ENCODE peak calls at places on chromosomes 2 and 18, in four cellular contexts. I is HepG2, P is K562, F is HCT116. Z is an unnamed sample.

GRCh38 chr2:148391324-148391723 is 253.2 kb upstream of the EPC2 start:
- DNase-seq in I (no peak), P (no peak), F (no peak), Z (no peak)

GRCh38 chr18:48270929-48271328 is 138.3 kb downstream of the ZBTB7C start:
- DNase-seq in I (no peak), P (no peak), F (no peak), Z (no peak)

GRCh38 chr18:48023334-48024008 is 93.0 kb upstream of the SMAD2 start:
- DNase-seq in I (peak; percentile 13), P (peak; percentile 17), F (peak; percentile 52), Z (peak; percentile 89)

GRCh38 chr2:201363857-201364560 is 6.9 kb upstream of the FLACC1 start:
- DNase-seq in I (peak; percentile 64), P (peak; percentile 17), F (peak; percentile 24), Z (peak; percentile 28)

GRCh38 chr2:1894578-1894977 is 150.3 kb upstream of the PXDN start:
- DNase-seq in I (no peak), P (no peak), F (no peak), Z (no peak)

GRCh38 chr2:65781756-65782155 is 349.4 kb upstream of the SPRED2 start:
- DNase-seq in I (no peak), P (no peak), F (no peak), Z (no peak)

GRCh38 chr18:51498085-51498855 is 300.8 kb upstream of the MEX3C start:
- DNase-seq in I (no peak), P (no peak), F (no peak), Z (no peak)

GRCh38 chr2:62150597-62151305 is 45.2 kb upstream of the B3GNT2 start:
- DNase-seq in I (no peak), P (no peak), F (no peak), Z (no peak)

GRCh38 chr2:27925640-27926472 is 35.3 kb downstream of the BABAM2 start:
- DNase-seq in I (no peak), P (peak; percentile 8), F (no peak), Z (no peak)

GRCh38 chr2:163370169-163370886 is 365.5 kb downstream of the FIGN start:
- DNase-seq in I (no peak), P (no peak), F (no peak), Z (peak; percentile 20)

GRCh38 chr18:47772374-47773248 is 157.8 kb downstream of the SMAD2 start:
- DNase-seq in I (peak; percentile 29), P (peak; percentile 48), F (peak; percentile 60), Z (no peak)

GRCh38 chr2:76861708-76862107 is 660.5 kb downstream of the LRRTM4 start:
- DNase-seq in I (no peak), P (no peak), F (no peak), Z (no peak)

GRCh38 chr2:149271575-149271974 is 58.8 kb upstream of the LYPD6 start:
- DNase-seq in I (no peak), P (no peak), F (no peak), Z (no peak)

GRCh38 chr18:29157905-29158304 is 981.0 kb upstream of the CDH2 start:
- DNase-seq in I (no peak), P (no peak), F (no peak), Z (no peak)

GRCh38 chr2:216465580-216466197 is 33.0 kb upstream of the RPL37A start:
- DNase-seq in I (no peak), P (no peak), F (no peak), Z (peak; percentile 76)

GRCh38 chr2:48114256-48114655 is 208.0 kb upstream of the FBXO11 start:
- DNase-seq in I (peak; percentile 21), P (peak; percentile 71), F (peak; percentile 83), Z (no peak)
- TF ChIP-seq ZBTB33 in I (no peak), P (peak; percentile 28), F (no peak), Z (no peak)

GRCh38 chr2:34475141-34475540 is 876.0 kb upstream of the FAM98A start:
- DNase-seq in I (no peak), P (no peak), F (no peak), Z (no peak)
- TF ChIP-seq ZBTB33 in I (no peak), P (no peak), F (no peak), Z (no peak)

GRCh38 chr2:181573140-181573736 is 83.7 kb downstream of the CERKL start:
- DNase-seq in I (peak; percentile 45), P (no peak), F (peak; percentile 54), Z (peak; percentile 26)
- TF ChIP-seq ZBTB33 in I (no peak), P (no peak), F (no peak), Z (no peak)

GRCh38 chr2:112138143-112139032 is at the start of gene FBLN7:
- DNase-seq in I (no peak), P (no peak), F (no peak), Z (peak; percentile 86)
- TF ChIP-seq ZBTB33 in I (no peak), P (peak; percentile 7), F (no peak), Z (no peak)

DNA sequence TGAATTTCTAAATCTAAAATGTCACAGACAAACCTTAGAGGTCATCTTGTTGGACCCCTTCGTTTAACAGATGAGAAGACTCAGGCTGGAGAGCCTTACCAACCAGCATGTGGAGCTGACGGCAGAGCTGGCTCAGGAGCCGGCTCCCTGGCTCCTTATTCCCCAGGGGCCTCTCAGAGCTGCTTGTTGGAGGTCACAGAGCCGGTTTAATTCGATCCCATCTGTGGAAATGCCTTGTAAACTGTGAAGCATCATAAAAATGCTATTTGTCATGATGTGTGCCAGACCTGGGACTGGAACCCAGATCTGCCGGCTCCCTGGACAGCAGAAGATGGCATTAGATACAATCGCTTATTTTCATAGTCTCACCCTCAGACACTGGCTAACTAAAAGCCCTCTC is 8.2 kb upstream of the CIB4 start:
- DNase-seq in I (no peak), P (no peak), F (no peak), Z (no peak)
- TF ChIP-seq ZBTB33 in I (no peak), P (no peak), F (no peak), Z (no peak)

DNA sequence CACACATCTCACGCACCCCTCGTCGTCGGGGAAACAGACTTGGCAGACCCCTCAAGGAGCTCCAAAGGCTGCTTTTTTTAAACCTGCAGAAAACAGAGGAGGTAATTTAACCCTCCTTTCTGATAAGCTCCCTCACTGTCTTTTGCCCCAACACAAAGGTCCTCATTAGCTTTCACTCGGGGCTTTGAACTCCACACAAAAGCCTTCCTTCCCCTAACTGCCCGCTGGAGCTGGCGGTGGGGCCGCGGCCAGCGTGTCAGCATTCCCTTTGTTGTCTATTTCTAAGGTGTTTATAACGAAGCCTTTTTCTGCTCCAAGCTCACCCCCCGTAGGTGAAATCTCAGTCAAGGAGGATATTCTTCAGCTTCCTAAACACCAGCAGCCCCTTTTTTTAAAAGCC is 43.5 kb upstream of the ID2 start:
- DNase-seq in I (no peak), P (no peak), F (no peak), Z (no peak)
- TF ChIP-seq ZBTB33 in I (peak; percentile 83), P (no peak), F (no peak), Z (no peak)

DNA sequence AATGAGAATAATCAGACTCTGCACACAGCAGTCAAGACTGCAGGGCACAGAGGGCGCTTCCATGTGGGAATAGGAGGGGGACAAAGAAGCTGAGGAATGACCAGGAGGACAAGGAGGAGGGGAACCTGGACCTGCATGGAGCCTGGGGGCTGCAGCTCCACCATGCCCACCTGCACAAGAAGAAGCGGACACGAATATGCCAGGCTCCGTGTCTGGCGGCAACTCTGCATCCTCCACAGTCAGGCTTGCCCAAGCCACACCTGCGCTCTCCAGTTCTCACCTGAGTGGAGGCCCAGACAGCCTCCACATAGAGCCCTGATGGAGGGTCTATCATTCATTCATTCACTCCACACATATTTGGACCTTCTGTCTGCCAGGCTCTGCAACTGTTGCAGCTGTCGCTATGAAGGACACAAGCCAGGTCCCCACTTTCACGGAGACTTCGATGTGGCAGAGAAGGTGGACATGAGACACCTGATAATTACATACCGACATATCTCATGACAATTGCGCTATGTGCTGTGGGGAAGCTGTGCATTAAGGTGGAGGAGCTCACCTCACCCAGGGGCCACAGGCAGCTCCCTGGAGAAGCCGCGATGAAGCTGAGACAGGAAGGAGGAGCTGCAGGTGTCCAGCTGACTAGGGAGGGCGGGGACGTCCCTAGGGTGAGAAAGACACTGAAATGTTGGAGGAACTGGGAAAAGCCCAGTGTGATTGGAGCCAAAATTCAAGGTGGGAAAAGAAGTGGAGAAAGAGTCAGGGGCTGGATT is 159.2 kb downstream of the INHBB start:
- DNase-seq in I (no peak), P (no peak), F (no peak), Z (no peak)
- TF ChIP-seq ZBTB33 in I (no peak), P (no peak), F (no peak), Z (no peak)

GRCh38 chr2:105681927-105682326 is 62.8 kb upstream of the NCK2 start:
- DNase-seq in I (no peak), P (no peak), F (no peak), Z (no peak)
- TF ChIP-seq ZBTB33 in I (no peak), P (no peak), F (no peak), Z (no peak)

Z was measured in SK-N-SH.